ENCODE peak calls at places on chromosomes 5 and 9, in six cellular contexts. B, P, H, C, V and Q are unnamed samples.

GRCh38 chr9:95435074-95435728 is 81.6 kb downstream of the PTCH1 start:
- DNase-seq in P (no peak), V (no peak), C (peak; percentile 81), H (no peak), B (no peak), Q (no peak)

GRCh38 chr9:32571969-32572899 is 725 bp downstream of the NDUFB6 start:
- DNase-seq in V (peak; percentile 83), B (no peak), H (no peak), C (peak; percentile 76), P (peak; percentile 59), Q (peak; percentile 46)

GRCh38 chr9:134760750-134761420 is 119.3 kb downstream of the COL5A1 start:
- DNase-seq in B (no peak), V (no peak), C (no peak), P (no peak), H (no peak), Q (no peak)

GRCh38 chr9:30075022-30075421 is 2309.4 kb upstream of the ACO1 start:
- DNase-seq in P (no peak), H (no peak), B (no peak), C (no peak), V (no peak), Q (no peak)

GRCh38 chr5:160802567-160802966 is 49.4 kb downstream of the ATP10B start:
- DNase-seq in C (no peak), H (no peak), B (no peak), P (no peak), V (no peak), Q (no peak)

GRCh38 chr9:95463145-95464060 is 53.4 kb downstream of the PTCH1 start:
- DNase-seq in H (no peak), C (no peak), V (no peak), P (no peak), B (no peak), Q (no peak)

GRCh38 chr5:177103523-177104253 is 17.0 kb downstream of the FGFR4 start:
- DNase-seq in P (no peak), C (no peak), H (no peak), V (no peak), B (no peak), Q (no peak)

GRCh38 chr9:131823701-131824146 is 83.8 kb upstream of the RAPGEF1 start:
- DNase-seq in B (no peak), V (no peak), C (no peak), H (no peak), P (no peak), Q (no peak)

GRCh38 chr9:134928796-134929559 is 11.3 kb upstream of the FCN1 start:
- DNase-seq in B (no peak), C (no peak), P (no peak), H (no peak), V (no peak), Q (no peak)

GRCh38 chr5:167147879-167148278 is 1143.6 kb upstream of the WWC1 start:
- DNase-seq in P (no peak), C (no peak), V (no peak), H (no peak), B (no peak), Q (no peak)
- TF ChIP-seq TAF1 in P (no peak), C (no peak), V (no peak), H (no peak), B (no peak), Q (no peak)

DNA sequence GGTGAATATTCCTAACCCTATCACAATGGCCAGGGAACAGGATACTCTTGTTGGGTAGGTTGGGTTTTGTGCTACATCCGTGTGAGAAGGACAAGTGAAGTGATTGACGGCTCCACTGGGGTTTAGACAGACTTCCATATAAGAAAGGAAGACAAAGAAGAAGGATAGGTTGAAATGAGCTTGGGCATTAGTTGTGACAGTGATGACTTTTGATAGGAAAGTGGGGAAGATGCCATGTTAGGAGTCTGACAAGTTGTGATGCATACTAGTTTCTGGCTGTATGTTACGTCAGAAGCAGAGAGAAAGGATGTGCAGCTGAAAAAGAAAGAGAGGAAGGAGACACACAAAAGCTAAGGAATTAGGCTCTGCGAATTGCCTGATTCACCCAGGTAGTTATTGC is 138.0 kb downstream of the STARD4 start:
- DNase-seq in V (no peak), H (no peak), P (no peak), C (no peak), B (no peak), Q (no peak)
- TF ChIP-seq POLR2A in V (no peak), H (no peak), P (no peak), C (no peak), B (no peak), Q (no peak)

GRCh38 chr5:126614189-126614588 is 13.4 kb downstream of the PHAX start:
- DNase-seq in H (no peak), P (no peak), C (no peak), B (no peak), V (no peak), Q (no peak)
- TF ChIP-seq POLR2AphosphoS5 in H (no peak), P (no peak), C (no peak), B (no peak), V (no peak), Q (no peak)

DNA sequence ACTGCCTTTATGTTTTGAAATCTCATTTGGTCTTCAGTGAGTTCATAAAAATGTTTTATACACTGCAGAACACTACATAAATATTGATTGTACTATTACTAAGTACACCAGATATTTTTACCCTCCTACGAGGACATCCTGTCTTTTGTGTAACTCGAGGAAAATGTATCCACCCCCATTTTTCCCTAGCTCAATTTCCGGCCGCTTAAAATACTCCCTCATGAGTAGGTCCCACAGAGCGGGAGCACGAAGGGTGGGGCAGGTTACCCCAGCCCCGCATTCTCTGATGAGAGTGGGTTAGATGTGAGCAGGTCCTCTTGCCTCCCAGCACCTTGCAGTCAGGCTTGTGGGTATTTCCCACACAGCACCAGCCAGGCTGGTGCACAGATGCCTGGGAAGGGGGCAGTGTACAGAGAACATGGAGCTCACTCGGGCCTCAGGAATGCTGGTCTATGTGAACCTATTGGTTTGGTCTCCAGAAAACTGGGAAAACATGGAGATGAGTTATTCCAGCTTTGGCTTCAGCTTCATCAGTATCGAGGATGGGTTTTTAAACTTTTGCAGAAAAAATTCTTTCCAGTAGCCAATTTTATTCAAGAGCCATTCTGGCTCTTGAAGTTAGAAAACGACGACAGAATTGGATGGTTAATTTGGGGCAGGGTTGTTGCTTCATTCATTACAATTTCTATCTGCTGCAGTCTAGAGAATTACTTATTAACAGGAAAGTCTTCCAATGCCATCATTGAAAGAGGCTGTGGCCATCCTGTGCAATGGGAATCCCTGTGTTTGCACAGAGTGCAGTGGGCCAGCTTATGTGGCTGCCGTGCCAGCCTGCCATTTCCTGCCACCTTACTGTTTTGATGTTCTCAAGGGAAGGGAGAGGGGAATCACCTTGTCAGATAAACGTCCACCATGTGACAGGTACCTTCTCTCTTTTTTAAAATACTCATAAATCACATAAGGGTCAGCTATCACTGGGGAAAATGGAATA is 73.2 kb downstream of the WDR41 start:
- DNase-seq in B (no peak), H (no peak), V (no peak), P (no peak), C (no peak), Q (no peak)
- TF ChIP-seq TAF1 in B (no peak), H (no peak), V (no peak), P (no peak), C (no peak), Q (no peak)

DNA sequence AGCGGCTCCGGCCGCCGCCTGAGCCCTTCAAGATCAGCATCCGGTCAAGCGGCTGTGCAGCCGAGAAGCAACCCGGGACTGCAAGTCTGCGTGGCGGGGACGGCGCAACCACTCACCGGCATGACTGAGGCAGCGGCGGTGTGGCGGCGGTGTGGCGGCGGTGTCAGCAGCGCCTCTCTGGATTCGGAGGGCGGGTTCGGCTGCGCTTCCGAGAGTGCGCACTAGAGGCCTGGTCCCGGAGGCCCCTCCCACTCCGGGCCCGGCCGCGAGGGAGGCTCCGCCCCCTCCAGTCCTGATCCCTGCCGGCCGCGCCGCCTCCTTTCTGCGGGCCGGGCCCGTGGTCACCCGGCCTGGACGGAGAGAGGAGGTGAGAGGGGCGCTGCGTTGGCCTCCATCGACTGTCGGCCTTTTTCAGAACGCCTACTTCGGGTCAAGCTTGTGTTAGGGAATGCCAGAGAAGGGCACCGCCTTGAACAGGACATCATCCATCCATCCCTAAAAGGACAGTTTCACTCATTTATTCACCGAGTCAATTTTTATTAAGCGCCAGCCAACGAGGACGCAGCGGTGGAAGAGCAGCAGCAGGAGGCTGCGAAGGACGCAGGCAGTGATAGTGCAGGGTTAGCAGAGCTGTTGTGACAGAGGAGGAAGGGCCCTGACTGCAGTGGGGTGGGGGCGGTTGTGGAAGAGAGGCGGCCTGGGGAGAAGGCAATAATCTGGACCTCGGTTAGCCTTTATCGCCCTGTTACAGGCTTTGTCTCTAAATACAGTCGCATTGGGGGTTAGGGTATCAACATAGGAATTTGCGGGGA is at the start of gene ATOX1:
- DNase-seq in C (peak; percentile 99), H (no peak), V (peak; percentile 85), B (peak; percentile 97), P (peak; percentile 58), Q (peak; percentile 91)
- TF ChIP-seq POLR2A in C (peak; percentile 94), H (peak; percentile 77), V (peak; percentile 96), B (peak; percentile 98), P (peak; percentile 100), Q (peak; percentile 95)

GRCh38 chr5:120155873-120156272 is 308.2 kb upstream of the PRR16 start:
- DNase-seq in V (peak; percentile 20), C (no peak), B (no peak), P (no peak), H (no peak), Q (no peak)
- TF ChIP-seq POLR2AphosphoS5 in V (no peak), C (no peak), B (no peak), P (no peak), H (no peak), Q (no peak)

GRCh38 chr5:143887901-143888648 is 76.1 kb downstream of the HMHB1 start:
- DNase-seq in P (no peak), B (no peak), H (no peak), C (no peak), V (no peak), Q (no peak)
- TF ChIP-seq TAF1 in P (no peak), B (no peak), H (no peak), C (no peak), V (no peak), Q (no peak)

GRCh38 chr9:36487482-36488321 is 85.0 kb upstream of the MELK start:
- DNase-seq in H (peak; percentile 64), B (peak; percentile 71), V (peak; percentile 80), C (peak; percentile 88), P (peak; percentile 62), Q (peak; percentile 82)

GRCh38 chr9:36485647-36486453 is 85.8 kb upstream of the RNF38 start:
- DNase-seq in P (no peak), V (no peak), B (no peak), C (no peak), H (no peak), Q (no peak)

GRCh38 chr9:36488322-36488838 is 84.3 kb upstream of the MELK start:
- DNase-seq in V (no peak), H (no peak), B (no peak), P (no peak), C (no peak), Q (no peak)

GRCh38 chr9:36486454-36486932 is 86.2 kb upstream of the MELK start:
- DNase-seq in P (no peak), B (no peak), C (peak; percentile 11), H (no peak), V (no peak), Q (no peak)

DNA sequence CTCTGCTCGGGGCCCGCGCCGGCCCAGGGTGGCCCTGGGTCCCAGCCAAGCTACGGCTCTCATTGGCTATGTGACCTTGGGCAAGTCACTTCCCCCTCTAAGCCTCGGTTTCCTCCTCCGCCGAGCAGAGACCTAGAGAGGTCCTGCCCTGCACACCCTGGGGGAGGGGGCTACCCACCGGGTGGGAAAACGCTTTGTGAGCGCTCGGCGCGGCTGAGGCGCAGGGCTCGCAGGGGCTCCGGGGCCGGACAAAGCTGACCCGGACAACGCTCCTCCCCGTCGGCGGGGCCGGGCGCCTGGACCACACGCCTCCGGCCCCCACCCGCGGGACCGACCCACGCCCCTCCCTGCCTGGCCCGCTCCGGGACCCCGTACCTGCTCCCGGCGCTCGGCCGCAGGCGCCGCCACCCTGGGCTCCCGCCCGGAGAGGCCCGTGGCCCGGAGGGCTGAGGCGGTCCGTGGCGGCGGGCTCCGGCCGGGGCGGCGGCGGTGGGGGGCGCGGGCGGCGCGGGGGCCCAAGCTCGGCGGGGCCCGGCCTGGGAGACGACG is 85.7 kb upstream of the MELK start:
- DNase-seq in B (peak; percentile 53), H (no peak), P (no peak), C (peak; percentile 40), V (peak; percentile 28), Q (peak; percentile 53)
- TF ChIP-seq POLR2A in B (peak; percentile 56), H (peak; percentile 20), P (peak; percentile 66), C (no peak), V (no peak), Q (no peak)